ENCODE peak calls at places on chromosomes 3 and 15, in four cellular contexts. W is HepG2, B is A549, P is GM23248. O is an unnamed sample.

GRCh38 chr15:25514522-25514921 is 75.7 kb upstream of the UBE3A start:
- DNase-seq in W (no peak), B (no peak), P (no peak), O (no peak)

GRCh38 chr3:67109651-67110204 is 111.6 kb downstream of the KBTBD8 start:
- DNase-seq in W (peak), B (peak), P (peak), O (peak)

GRCh38 chr3:127053026-127053425 is 70.1 kb downstream of the PLXNA1 start:
- DNase-seq in W (no peak), B (no peak), P (no peak), O (no peak)

GRCh38 chr3:186035277-186035676 is 73.6 kb downstream of the ETV5 start:
- DNase-seq in W (no peak), B (no peak), P (peak), O (no peak)

GRCh38 chr3:120497813-120498212 is 47.0 kb upstream of the FSTL1 start:
- DNase-seq in W (no peak), B (no peak), P (peak), O (no peak)

GRCh38 chr3:123521179-123521969 is 63.5 kb downstream of the HACD2 start:
- DNase-seq in W (no peak), B (no peak), P (no peak), O (no peak)

GRCh38 chr15:57758556-57758955 is 52.0 kb downstream of the POLR2M start:
- DNase-seq in W (no peak), B (no peak), P (no peak), O (no peak)

GRCh38 chr3:39216176-39216790 is 23.9 kb upstream of the XIRP1 start:
- DNase-seq in W (no peak), B (no peak), P (no peak), O (no peak)

GRCh38 chr3:106508331-106508893 is 639.6 kb upstream of the CBLB start:
- DNase-seq in W (no peak), B (no peak), P (no peak), O (no peak)

GRCh38 chr3:16086690-16087089 is 87.8 kb upstream of the GALNT15 start:
- DNase-seq in W (no peak), B (no peak), P (no peak), O (no peak)

GRCh38 chr3:18679226-18679625 is 254.1 kb upstream of the SATB1 start:
- DNase-seq in W (no peak), B (no peak), P (no peak), O (no peak)

GRCh38 chr3:187027531-187027936 is 97.2 kb downstream of the ST6GAL1 start:
- DNase-seq in W (no peak), B (no peak), P (no peak), O (no peak)

GRCh38 chr15:51558421-51558820 is 64.2 kb downstream of the DMXL2 start:
- DNase-seq in W (no peak), B (no peak), P (no peak), O (no peak)

GRCh38 chr15:35151782-35152181 is 66.7 kb upstream of the NANOGP8 start:
- DNase-seq in W (no peak), B (no peak), P (no peak), O (no peak)

GRCh38 chr3:93983408-93983807 is 3.5 kb downstream of the ARL13B start:
- DNase-seq in W (no peak), B (no peak), P (no peak), O (no peak)

GRCh38 chr15:80849308-80849707 is 70.1 kb downstream of the CEMIP start:
- DNase-seq in W (no peak), B (peak), P (peak), O (no peak)

GRCh38 chr3:120681018-120681417 is 1.0 kb downstream of the HGD start:
- DNase-seq in W (no peak), B (no peak), P (no peak), O (no peak)

GRCh38 chr15:38558714-38559059 is 5.9 kb downstream of the RASGRP1 start:
- DNase-seq in W (no peak), B (no peak), P (peak), O (no peak)

GRCh38 chr3:105119801-105120340 is 246.8 kb upstream of the ALCAM start:
- DNase-seq in W (no peak), B (no peak), P (peak), O (no peak)

GRCh38 chr15:37837276-37837675 is 97.2 kb upstream of the TMCO5A start:
- DNase-seq in W (no peak), B (no peak), P (peak), O (no peak)

GRCh38 chr3:147758786-147759185 is 349.6 kb downstream of the ZIC1 start:
- DNase-seq in W (no peak), B (no peak), P (peak), O (no peak)

DNA sequence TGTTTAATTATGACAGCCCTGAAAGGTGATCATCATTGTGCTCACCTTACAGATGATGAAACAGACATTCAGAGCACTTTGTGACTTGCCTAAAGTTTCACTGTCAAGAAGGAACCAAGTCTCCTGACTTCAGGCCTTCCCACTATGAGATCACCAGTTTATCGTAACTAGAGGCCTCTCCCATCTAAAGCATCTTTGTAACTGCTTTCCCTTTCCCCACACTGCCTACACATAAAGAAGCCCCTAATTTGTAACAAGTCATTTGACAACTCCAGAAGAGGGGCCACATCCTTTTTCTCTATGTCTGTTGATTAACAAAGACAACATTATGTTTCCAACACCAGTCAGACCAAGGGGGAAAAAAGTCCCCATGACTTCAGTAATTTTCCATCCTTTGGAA is 1.1 kb downstream of the KLHL6 start:
- DNase-seq in W (no peak), B (no peak), P (no peak), O (no peak)
- H3K4me3 ChIP-seq in W (no peak), B (no peak), P (no peak), O (no peak)

GRCh38 chr15:85314653-85315052 is 65.8 kb upstream of the AKAP13 start:
- DNase-seq in W (no peak), B (no peak), P (peak), O (no peak)
- H3K4me2 ChIP-seq in W (no peak), B (no peak), P (no peak), O (no peak)

DNA sequence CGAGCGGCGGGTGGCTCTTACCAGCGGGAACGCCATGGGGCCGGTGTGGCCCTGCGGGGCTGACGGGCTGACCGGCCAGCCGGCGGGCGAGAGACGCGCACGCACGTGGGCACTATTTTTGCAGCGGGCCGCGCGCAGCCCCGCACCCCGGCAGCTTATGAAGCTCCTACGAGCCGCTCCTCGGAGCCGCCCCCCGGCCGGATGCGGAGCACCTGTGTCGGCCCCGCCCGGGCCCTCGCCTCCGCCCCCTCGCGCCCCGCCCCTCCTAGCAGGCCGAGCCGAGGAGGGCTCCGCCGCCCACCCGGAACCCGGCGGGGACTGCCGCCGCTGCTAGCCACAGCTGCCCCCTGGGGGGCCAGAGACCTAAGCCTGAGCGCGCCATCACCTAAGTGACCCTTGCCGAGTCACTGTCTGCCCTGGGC is 683 bp upstream of the CPEB1 start:
- DNase-seq in W (no peak), B (no peak), P (no peak), O (no peak)
- H3K4me3 ChIP-seq in W (peak), B (peak), P (peak), O (peak)

DNA sequence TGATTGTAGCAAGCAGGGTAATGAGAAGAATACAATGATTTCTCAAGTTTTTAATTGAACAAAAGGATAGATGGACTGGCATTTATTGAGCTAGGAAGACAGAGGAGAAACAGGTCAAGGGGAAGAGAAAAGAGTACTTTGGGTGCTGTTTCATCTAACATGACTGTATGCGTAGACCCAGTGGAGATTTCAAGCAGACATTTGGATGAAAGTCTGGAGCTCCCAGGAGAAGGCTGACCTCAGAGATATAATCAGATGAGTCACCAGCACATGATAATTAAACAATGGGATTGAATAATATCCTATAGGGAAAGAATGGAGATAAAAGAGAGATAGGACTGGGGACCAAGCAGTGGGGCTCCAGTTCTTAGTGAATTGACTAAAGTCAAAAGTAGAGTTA is 194.9 kb downstream of the ARRDC4 start:
- DNase-seq in W (no peak), B (no peak), P (peak), O (no peak)
- H3K4me2 ChIP-seq in W (no peak), B (no peak), P (peak), O (no peak)

O was measured in hepatocyte.